ENCODE peak calls at places on chromosomes 16 and 17, in five cellular contexts. M, J, X, C and T are unnamed samples.

GRCh38 chr17:292016-292415 is 60.6 kb downstream of the RPH3AL start:
- DNase-seq in M (no peak), J (no peak), X (no peak), C (no peak), T (no peak)

GRCh38 chr17:2062571-2063183 is 7.8 kb downstream of the HIC1 start:
- DNase-seq in M (peak; percentile 66), J (peak; percentile 73), X (peak; percentile 81), C (no peak), T (no peak)

GRCh38 chr17:50051082-50051576 is 4.8 kb upstream of the ITGA3 start:
- DNase-seq in M (peak; percentile 75), J (peak; percentile 84), X (peak; percentile 92), C (peak; percentile 86), T (no peak)

GRCh38 chr16:17564856-17565255 is 94.1 kb upstream of the XYLT1 start:
- DNase-seq in M (no peak), J (no peak), X (no peak), C (peak; percentile 29), T (no peak)

GRCh38 chr16:3148256-3149192 is 13.7 kb downstream of the ZNF213 start:
- DNase-seq in M (no peak), J (no peak), X (no peak), C (no peak), T (no peak)

GRCh38 chr17:52297230-52298010 is 138.9 kb upstream of the CA10 start:
- DNase-seq in M (no peak), J (no peak), X (peak; percentile 4), C (no peak), T (no peak)

GRCh38 chr16:30166202-30166902 is 17.1 kb upstream of the CORO1A start:
- DNase-seq in M (no peak), J (no peak), X (no peak), C (peak; percentile 40), T (no peak)

GRCh38 chr17:78133971-78134898 is 3.7 kb downstream of the TMC8 start:
- DNase-seq in M (peak; percentile 96), J (no peak), X (peak; percentile 94), C (peak; percentile 54), T (peak; percentile 54)

GRCh38 chr17:63821809-63822208 is 5.4 kb upstream of the PSMC5 start:
- DNase-seq in M (no peak), J (no peak), X (no peak), C (no peak), T (no peak)

GRCh38 chr17:13993106-13993505 is 76.2 kb upstream of the COX10 start:
- DNase-seq in M (no peak), J (no peak), X (no peak), C (no peak), T (no peak)

GRCh38 chr17:32286518-32286900 is 20.9 kb downstream of the RHBDL3 start:
- DNase-seq in M (no peak), J (no peak), X (no peak), C (no peak), T (no peak)

DNA sequence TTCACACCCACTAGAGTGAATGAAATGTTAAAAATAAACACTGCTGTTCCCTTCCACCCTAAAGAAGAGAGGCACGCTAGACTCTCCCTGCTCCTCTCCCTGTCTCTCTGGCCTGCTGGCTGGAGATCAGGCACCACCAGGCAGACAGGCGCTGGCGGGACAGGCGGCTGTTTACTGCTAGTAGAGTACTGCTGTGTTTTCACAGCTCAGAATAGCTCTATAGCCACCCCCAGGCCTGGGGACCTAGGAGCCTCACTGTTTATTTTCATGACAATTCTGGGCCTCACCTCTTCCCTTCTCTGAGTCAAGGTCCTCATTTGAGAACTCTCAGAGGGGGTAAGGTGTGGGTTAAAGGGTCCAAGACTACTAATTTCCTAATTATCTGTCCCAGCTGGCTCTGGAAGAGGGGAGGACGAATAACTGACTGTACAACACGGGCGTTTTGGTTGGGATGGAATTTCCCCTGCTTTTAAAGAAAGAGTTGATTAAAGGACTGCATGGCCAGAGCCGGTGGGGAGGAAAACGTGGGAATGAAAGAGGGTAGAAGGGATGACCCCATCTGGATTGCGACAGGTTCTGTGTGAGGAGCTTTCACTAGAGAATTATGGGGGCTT is 9.0 kb upstream of the G6PC1 start:
- DNase-seq in M (peak; percentile 69), J (peak; percentile 60), X (peak; percentile 28), C (no peak), T (no peak)
- H3K23ac ChIP-seq in M (no peak overlapping the region), J (no peak overlapping the region), X (no peak overlapping the region), C (no peak overlapping the region), T (no peak overlapping the region)

DNA sequence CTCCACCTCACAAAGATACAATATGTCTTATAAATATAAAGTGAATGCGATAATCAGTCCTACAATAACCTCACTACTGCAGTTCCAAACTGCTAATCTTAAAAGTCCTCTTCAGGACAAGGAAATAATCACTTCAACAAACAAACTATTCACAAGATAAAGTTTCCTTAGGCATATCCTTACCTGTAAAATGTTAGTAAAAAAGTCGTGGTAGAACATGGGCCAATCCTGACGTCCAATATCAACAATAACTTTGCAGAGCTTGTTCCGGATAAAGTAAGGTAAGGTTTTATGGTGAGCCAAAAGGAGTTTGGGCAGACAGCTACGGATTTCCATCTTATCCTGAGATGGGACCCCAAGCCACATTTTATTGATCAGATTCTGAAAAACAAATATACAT is 36.0 kb downstream of the XPO6 start:
- DNase-seq in M (no peak), J (no peak), X (no peak), C (no peak), T (no peak)
- H3K79me1 ChIP-seq in M (peaks cover 7% of the 10 kb centered on the region), J (peaks cover 22% of the 10 kb centered on the region), X (peaks cover 17% of the 10 kb centered on the region), C (no peaks in the 10 kb centered on the region), T (peaks cover 2% of the 10 kb centered on the region)

GRCh38 chr17:21166599-21167265 is 40.0 kb downstream of the DHRS7B start:
- DNase-seq in M (no peak), J (no peak), X (no peak), C (no peak), T (no peak)
- H3K23ac ChIP-seq in M (no peak overlapping the region), J (no peak overlapping the region), X (no peak overlapping the region), C (no peak overlapping the region), T (no peak overlapping the region)

GRCh38 chr16:73042807-73043206 is 5.1 kb downstream of the ZFHX3 start:
- DNase-seq in M (no peak), J (no peak), X (no peak), C (no peak), T (no peak)
- H3K79me1 ChIP-seq in M (no peaks in the 10 kb centered on the region), J (peaks cover 41% of the 10 kb centered on the region), X (peaks cover 3% of the 10 kb centered on the region), C (peaks cover 27% of the 10 kb centered on the region), T (no peaks in the 10 kb centered on the region)

GRCh38 chr17:41907633-41908539 is 10.9 kb downstream of the ACLY start:
- DNase-seq in M (no peak), J (peak; percentile 18), X (no peak), C (no peak), T (no peak)

GRCh38 chr17:41904242-41904841 is 14.4 kb downstream of the ACLY start:
- DNase-seq in M (no peak), J (no peak), X (no peak), C (no peak), T (no peak)

GRCh38 chr17:41907185-41907556 is 11.6 kb downstream of the ACLY start:
- DNase-seq in M (no peak), J (peak; percentile 37), X (no peak), C (no peak), T (no peak)

GRCh38 chr17:41905172-41905571 is 13.6 kb downstream of the ACLY start:
- DNase-seq in M (no peak), J (no peak), X (no peak), C (no peak), T (no peak)

GRCh38 chr17:41906465-41907184 is 12.1 kb downstream of the ACLY start:
- DNase-seq in M (no peak), J (peak; percentile 30), X (no peak), C (no peak), T (no peak)
- H3K23ac ChIP-seq in M (no peak overlapping the region), J (no peak overlapping the region), X (no peak overlapping the region), C (no peak overlapping the region), T (no peak overlapping the region)

DNA sequence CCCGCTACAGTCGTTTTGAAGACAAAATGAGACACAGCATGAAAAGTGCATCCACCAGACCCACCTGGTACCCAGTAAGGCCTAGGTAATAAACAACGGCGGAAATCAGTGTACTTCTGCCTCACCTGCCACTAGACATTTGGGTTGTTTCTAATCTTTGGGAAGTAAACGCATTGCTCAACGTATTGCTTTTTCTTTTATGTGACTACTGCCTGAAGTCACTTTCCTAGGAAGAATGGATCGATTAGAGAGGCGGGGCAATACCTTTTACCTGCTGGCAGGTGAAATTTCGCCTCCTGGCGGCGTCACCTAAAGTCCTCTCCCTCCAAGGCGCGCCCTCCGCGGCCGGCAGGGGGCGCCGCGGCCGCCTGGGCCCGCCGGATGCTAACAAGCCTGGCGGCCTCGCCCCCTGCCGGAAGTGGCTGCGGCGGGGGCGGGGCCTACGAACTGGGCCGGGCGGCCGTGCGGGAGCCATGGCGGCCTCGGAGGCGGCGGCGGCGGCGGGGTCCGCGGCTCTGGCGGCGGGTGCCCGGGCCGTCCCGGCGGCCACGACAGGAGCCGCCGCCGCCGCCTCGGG is at the start of gene ATMIN:
- DNase-seq in M (peak; percentile 93), J (peak; percentile 79), X (peak; percentile 94), C (peak; percentile 88), T (peak; percentile 89)
- H3K79me1 ChIP-seq in M (peaks cover 3% of the 10 kb centered on the region), J (peaks cover 15% of the 10 kb centered on the region), X (peaks cover 15% of the 10 kb centered on the region), C (peaks cover 8% of the 10 kb centered on the region), T (no peaks in the 10 kb centered on the region)

GRCh38 chr17:82229686-82230626 is 1.1 kb downstream of the SLC16A3 start:
- DNase-seq in M (no peak), J (peak; percentile 50), X (no peak), C (no peak), T (no peak)

GRCh38 chr17:82231562-82232321 is 2.9 kb downstream of the SLC16A3 start:
- DNase-seq in M (peak; percentile 90), J (peak; percentile 84), X (peak; percentile 87), C (peak; percentile 76), T (no peak)

GRCh38 chr17:82232322-82232785 is 3.5 kb downstream of the SLC16A3 start:
- DNase-seq in M (no peak), J (no peak), X (no peak), C (no peak), T (no peak)

GRCh38 chr17:82231312-82231561 is 2.4 kb downstream of the SLC16A3 start:
- DNase-seq in M (no peak), J (no peak), X (no peak), C (no peak), T (no peak)

DNA sequence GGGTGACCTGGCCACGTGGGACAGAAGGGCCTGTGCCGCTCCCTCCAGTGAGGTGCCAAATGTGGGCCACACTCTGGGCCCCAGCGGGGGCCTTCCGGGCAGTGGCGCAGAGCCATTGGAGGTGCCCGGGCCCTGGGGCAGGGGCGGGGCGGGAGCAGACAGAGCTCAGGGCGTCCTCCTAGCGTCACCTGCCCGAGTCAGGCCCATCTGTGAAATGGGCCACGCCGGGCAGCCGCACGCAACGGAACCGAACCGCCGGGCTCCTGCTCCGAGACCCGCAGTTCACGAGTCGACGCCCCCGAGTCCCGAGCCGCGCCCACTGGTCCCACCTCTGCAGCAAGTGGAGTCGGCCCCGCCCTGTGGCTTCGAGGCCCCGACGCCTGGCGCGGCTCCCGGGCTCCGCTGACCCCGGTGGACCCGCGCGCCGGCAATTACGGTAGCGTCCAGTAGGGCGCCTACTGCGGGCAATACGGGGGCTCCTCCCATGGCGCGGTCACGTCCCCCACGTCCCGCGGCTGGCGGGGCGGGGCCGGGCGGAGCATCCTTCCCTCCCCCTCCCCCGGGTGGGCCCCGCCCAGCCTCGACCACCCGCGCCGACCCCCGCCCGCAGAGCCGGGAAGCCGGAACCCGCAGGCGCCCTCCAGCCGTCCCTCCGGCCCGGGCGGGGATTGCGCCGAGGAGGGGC is 1.9 kb downstream of the SLC16A3 start:
- DNase-seq in M (peak; percentile 86), J (peak; percentile 85), X (peak; percentile 77), C (peak; percentile 71), T (peak; percentile 74)
- H3K23ac ChIP-seq in M (no peak overlapping the region), J (no peak overlapping the region), X (no peak overlapping the region), C (no peak overlapping the region), T (peak overlapping the region; percentile 97)